ENCODE peak calls at places on chromosome 12, in ten cellular contexts. Q, C, X, K, M, N, A, Y, E and R are unnamed samples.
A peak's percentile ranks its signal among the peaks of the same experiment; 100 is the strongest.

GRCh38 chr12:77615331-77615730 is 215.4 kb upstream of the NAV3 start:
- DNase-seq in A (no peak), Y (no peak), N (no peak), C (peak; percentile 6), K (peak; percentile 39), Q (no peak), X (no peak), M (no peak), E (no peak), R (peak; percentile 10)

GRCh38 chr12:116233669-116234068 is 43.8 kb downstream of the MED13L start:
- DNase-seq in E (no peak), K (peak; percentile 56), X (no peak), C (no peak), M (no peak), Y (no peak), A (no peak), N (no peak), Q (no peak), R (no peak)

GRCh38 chr12:45189766-45190403 is 26.0 kb upstream of the ANO6 start:
- DNase-seq in E (no peak), M (no peak), N (no peak), A (no peak), X (no peak), K (no peak), C (no peak), Y (no peak), Q (no peak), R (no peak)

GRCh38 chr12:1050059-1050707 is 59.2 kb downstream of the ERC1 start:
- DNase-seq in K (no peak), Y (no peak), C (no peak), E (no peak), X (no peak), M (no peak), A (no peak), N (no peak), Q (no peak), R (no peak)

GRCh38 chr12:122297494-122297893 is 31.2 kb upstream of the VPS33A start:
- DNase-seq in Y (no peak), X (no peak), K (no peak), C (no peak), M (no peak), E (no peak), N (no peak), Q (no peak), A (no peak), R (no peak)

GRCh38 chr12:2982361-2982760 is 23.2 kb downstream of the TEAD4 start:
- DNase-seq in C (no peak), E (no peak), K (no peak), Q (peak; percentile 96), Y (no peak), A (no peak), M (no peak), N (no peak), X (no peak), R (no peak)

GRCh38 chr12:80912906-80913769 is 24.6 kb downstream of the LIN7A start:
- DNase-seq in C (no peak), K (no peak), E (no peak), A (no peak), X (no peak), Y (no peak), N (no peak), M (peak; percentile 5), Q (no peak), R (no peak)

GRCh38 chr12:3962661-3963483 is 89.7 kb upstream of the PARP11 start:
- DNase-seq in N (no peak), X (no peak), Q (peak; percentile 17), K (no peak), E (no peak), M (peak; percentile 33), Y (no peak), C (no peak), A (no peak), R (no peak)

GRCh38 chr12:65642006-65642695 is 182.1 kb upstream of the HMGA2 start:
- DNase-seq in A (no peak), E (no peak), M (no peak), Y (no peak), Q (no peak), K (no peak), X (no peak), N (no peak), C (no peak), R (no peak)

GRCh38 chr12:123445388-123446344 is 9.2 kb upstream of the RILPL2 start:
- DNase-seq in X (peak; percentile 78), Q (no peak), Y (no peak), A (peak; percentile 20), C (no peak), M (no peak), E (peak; percentile 28), N (no peak), K (peak; percentile 11), R (no peak)

GRCh38 chr12:41286426-41286825 is 98.3 kb downstream of the PDZRN4 start:
- DNase-seq in C (no peak), A (no peak), N (no peak), Y (no peak), Q (no peak), X (peak; percentile 7), M (peak; percentile 34), K (no peak), E (no peak), R (no peak)

GRCh38 chr12:39905152-39905551 is 200.7 kb downstream of the SLC2A13 start:
- DNase-seq in Y (no peak), C (no peak), A (no peak), X (peak; percentile 78), N (peak; percentile 76), K (no peak), E (peak; percentile 30), M (no peak), Q (peak; percentile 32), R (no peak)

GRCh38 chr12:98256830-98257229 is 258.6 kb upstream of the TMPO start:
- DNase-seq in M (no peak), X (no peak), N (no peak), Q (no peak), E (no peak), A (no peak), K (no peak), Y (no peak), C (no peak), R (no peak)

GRCh38 chr12:40622246-40622838 is 69.9 kb upstream of the CNTN1 start:
- DNase-seq in X (peak; percentile 55), K (peak; percentile 47), Q (peak; percentile 77), M (peak; percentile 73), E (peak; percentile 16), C (peak; percentile 50), N (peak; percentile 57), Y (peak; percentile 35), A (no peak), R (peak; percentile 45)

GRCh38 chr12:104372048-104372720 is 68.6 kb downstream of the EID3 start:
- DNase-seq in E (no peak), N (no peak), C (no peak), Y (no peak), M (no peak), A (no peak), Q (no peak), K (no peak), X (no peak), R (no peak)

GRCh38 chr12:124480469-124481256 is 86.7 kb downstream of the NCOR2 start:
- DNase-seq in A (no peak), M (peak; percentile 20), K (peak; percentile 40), N (peak; percentile 96), Q (peak; percentile 68), C (no peak), E (peak; percentile 64), Y (peak; percentile 28), X (no peak), R (peak; percentile 97)
- TF ChIP-seq CTCF in A (no peak), M (no peak), K (no peak), N (no peak), Q (no peak), C (no peak), E (no peak), Y (no peak), X (no peak), R (no peak)

GRCh38 chr12:6773662-6774351 is 1.5 kb downstream of the LAG3 start:
- DNase-seq in K (no peak), N (no peak), M (peak; percentile 44), E (no peak), Q (no peak), X (no peak), A (no peak), Y (no peak), C (no peak), R (no peak)
- H3K4me3 ChIP-seq in K (no peak overlapping the region), N (no peak overlapping the region), M (no peak overlapping the region), E (peak overlapping the region; percentile 24), Q (no peak overlapping the region), X (peak overlapping the region; percentile 5), A (no peak overlapping the region), Y (no peak overlapping the region), C (no peak overlapping the region), R (no peak overlapping the region)

GRCh38 chr12:19848426-19848825 is 409.1 kb downstream of the AEBP2 start:
- DNase-seq in N (no peak), Y (no peak), X (no peak), C (no peak), E (no peak), A (no peak), M (no peak), K (no peak), Q (no peak), R (no peak)

GRCh38 chr12:19846561-19846960 is 407.3 kb downstream of the AEBP2 start:
- DNase-seq in Q (no peak), C (no peak), K (peak; percentile 55), M (no peak), Y (peak; percentile 13), A (no peak), X (no peak), E (no peak), N (no peak), R (no peak)

GRCh38 chr12:19850341-19851065 is 411.2 kb downstream of the AEBP2 start:
- DNase-seq in Y (no peak), A (no peak), K (peak; percentile 70), X (no peak), C (no peak), E (no peak), N (no peak), Q (no peak), M (no peak), R (no peak)

GRCh38 chr12:19849208-19849607 is 409.9 kb downstream of the AEBP2 start:
- DNase-seq in Q (no peak), X (no peak), E (no peak), C (no peak), K (no peak), N (no peak), A (no peak), Y (no peak), M (no peak), R (no peak)

GRCh38 chr12:19847294-19848059 is 408.2 kb downstream of the AEBP2 start:
- DNase-seq in C (no peak), Q (no peak), N (no peak), X (no peak), A (no peak), K (peak; percentile 50), Y (no peak), E (peak; percentile 25), M (no peak), R (no peak)
- H3K27ac ChIP-seq in C (no peak overlapping the region), Q (peak overlapping the region; percentile 29), N (peak overlapping the region; percentile 25), X (no peak overlapping the region), A (no peak overlapping the region), K (peak overlapping the region; percentile 42), Y (peak overlapping the region; percentile 43), E (peak overlapping the region; percentile 91), M (peak overlapping the region; percentile 19), R (no peak overlapping the region)

DNA sequence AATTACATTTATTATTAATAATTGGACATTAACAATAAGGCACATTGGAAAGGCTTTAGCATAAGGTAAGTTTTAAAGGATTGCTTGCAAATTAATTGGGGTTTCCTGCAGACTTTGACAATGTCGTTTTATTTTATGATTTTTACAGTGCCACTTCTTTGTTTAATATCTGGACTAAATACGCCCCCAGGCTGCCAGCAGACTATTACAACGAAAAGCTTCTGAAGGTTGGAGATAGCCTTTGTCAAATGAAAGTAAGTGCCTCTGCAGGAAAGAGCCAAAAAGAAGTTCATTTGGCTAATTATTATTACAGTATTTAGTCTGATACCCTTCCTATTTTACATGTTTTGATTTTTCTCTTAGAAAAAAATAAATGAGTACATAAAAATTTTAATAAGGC is 11.3 kb downstream of the CFAP54 start:
- DNase-seq in M (no peak), N (no peak), A (no peak), X (no peak), E (no peak), K (no peak), Y (no peak), C (no peak), Q (no peak), R (no peak)
- TF ChIP-seq CTCF in M (peak; percentile 32), N (no peak), A (peak; percentile 35), X (no peak), E (peak; percentile 54), K (peak; percentile 48), Y (no peak), C (no peak), Q (no peak), R (no peak)